ENCODE peak calls at places on chromosomes 11 and 22, in five cellular contexts. B, K, U, X and J are unnamed samples.

GRCh38 chr11:7413961-7414728 is 71.2 kb upstream of the OLFML1 start:
- ATAC-seq in B (no peak), X (no peak), K (no peak), U (peak; percentile 54), J (no peak)

GRCh38 chr11:80214413-80214812 is 773.6 kb upstream of the TENM4 start:
- ATAC-seq in X (no peak), B (no peak), U (no peak), K (no peak), J (no peak)

GRCh38 chr11:46352063-46352841 is 5.0 kb downstream of the DGKZ start:
- ATAC-seq in U (peak; percentile 14), K (peak; percentile 60), B (peak; percentile 4), X (peak; percentile 75), J (no peak)

GRCh38 chr22:38860291-38861169 is 11.5 kb downstream of the CBX6 start:
- ATAC-seq in X (no peak), U (peak; percentile 8), B (no peak), K (no peak), J (no peak)

GRCh38 chr11:66415423-66415822 is 5.4 kb upstream of the NPAS4 start:
- ATAC-seq in U (no peak), B (no peak), K (no peak), X (no peak), J (no peak)

GRCh38 chr22:28299329-28299728 is 380.3 kb upstream of the PITPNB start:
- ATAC-seq in K (no peak), B (no peak), X (no peak), U (no peak), J (no peak)

GRCh38 chr22:30695351-30695762 is 683 bp downstream of the OSBP2 start:
- ATAC-seq in K (no peak), B (no peak), U (no peak), X (peak; percentile 19), J (peak; percentile 12)

GRCh38 chr11:73389134-73389525 is 12.9 kb downstream of the RELT start:
- ATAC-seq in X (no peak), B (no peak), K (no peak), U (no peak), J (no peak)

GRCh38 chr22:44057411-44057987 is 33.4 kb downstream of the PARVB start:
- ATAC-seq in X (no peak), U (peak; percentile 24), B (no peak), K (no peak), J (peak; percentile 88)

GRCh38 chr11:47328449-47329390 is 23.8 kb downstream of the MYBPC3 start:
- ATAC-seq in X (no peak), U (no peak), K (no peak), B (no peak), J (no peak)

GRCh38 chr22:48054596-48054995 is 1292.1 kb downstream of the TBC1D22A start:
- ATAC-seq in K (no peak), X (no peak), B (no peak), U (no peak), J (no peak)
- H3K9me3 ChIP-seq in K (no peaks in the 10 kb centered on the region), X (no peaks in the 10 kb centered on the region), B (peaks cover 55% of the 10 kb centered on the region), U (no peaks in the 10 kb centered on the region), J (peaks cover 12% of the 10 kb centered on the region)

DNA sequence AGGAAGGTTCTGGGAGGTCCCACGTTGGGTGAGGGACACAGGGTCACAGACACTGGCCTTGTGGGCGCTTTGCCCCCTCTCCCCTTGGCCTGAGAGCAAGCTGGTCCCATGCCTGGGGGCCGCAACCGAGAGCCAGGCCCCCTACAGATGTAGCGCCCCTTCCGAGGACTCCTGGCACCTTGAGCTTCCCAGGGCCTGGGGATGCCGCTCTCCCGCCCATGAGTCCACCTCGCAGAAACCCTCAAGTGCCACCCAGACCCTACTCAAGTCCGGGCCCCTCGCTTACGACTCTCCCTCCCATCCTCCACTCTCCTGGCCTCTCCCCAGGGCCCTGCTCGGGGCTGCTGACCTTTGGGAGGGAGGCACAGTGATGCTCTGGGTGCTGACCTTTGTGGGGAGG is 204.0 kb downstream of the BRD1 start:
- ATAC-seq in B (no peak), K (no peak), X (no peak), U (no peak), J (no peak)
- H3K9me3 ChIP-seq in B (peaks cover 37% of the 10 kb centered on the region), K (no peaks in the 10 kb centered on the region), X (no peaks in the 10 kb centered on the region), U (no peaks in the 10 kb centered on the region), J (no peaks in the 10 kb centered on the region)

DNA sequence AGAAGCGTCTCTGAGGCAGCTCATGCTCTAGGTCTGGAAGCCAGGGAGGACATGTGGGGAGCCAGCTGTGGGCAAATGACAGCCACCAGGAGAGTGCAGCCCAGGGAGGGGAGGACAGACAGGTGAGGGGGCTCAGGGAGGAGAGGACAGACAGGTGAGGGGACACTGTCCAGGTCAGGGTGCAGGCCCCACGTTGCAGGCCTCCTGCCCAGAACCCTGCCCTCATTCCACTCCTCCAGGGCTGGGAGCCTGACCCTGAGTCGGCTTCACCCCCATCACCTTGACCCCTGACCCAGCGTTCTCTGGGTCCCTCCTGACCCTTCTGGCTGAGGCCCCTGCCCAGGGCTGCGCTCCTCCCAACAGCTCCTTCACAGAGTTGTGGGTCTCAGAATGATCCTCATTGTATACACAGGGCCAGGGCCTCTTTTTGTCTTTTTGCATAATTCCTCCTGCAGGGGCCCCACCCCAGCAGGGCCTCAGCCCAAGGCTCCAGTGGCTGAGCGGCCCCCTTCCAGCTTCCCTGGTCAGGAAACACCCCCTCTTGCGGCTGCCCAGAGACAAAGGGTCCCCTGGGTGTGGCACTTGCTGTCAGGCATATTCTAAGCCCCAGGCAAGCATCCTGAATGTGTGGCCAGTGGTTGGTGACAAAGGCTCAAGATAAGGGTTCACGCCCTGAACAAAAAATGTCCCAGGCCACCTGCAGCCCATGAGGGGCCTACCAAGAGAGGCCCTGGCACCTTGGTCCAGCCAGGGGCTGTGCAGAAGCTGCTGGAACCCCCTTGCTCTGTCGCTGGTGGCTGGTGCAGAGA is 853.0 kb downstream of the BRD1 start:
- ATAC-seq in K (no peak), U (no peak), B (no peak), X (no peak), J (no peak)
- H3K9me3 ChIP-seq in K (no peaks in the 10 kb centered on the region), U (no peaks in the 10 kb centered on the region), B (peaks cover 44% of the 10 kb centered on the region), X (no peaks in the 10 kb centered on the region), J (peaks cover 7% of the 10 kb centered on the region)

GRCh38 chr11:114618139-114618538 is 22.6 kb upstream of the NXPE4 start:
- ATAC-seq in X (no peak), U (no peak), K (no peak), B (no peak), J (no peak)

GRCh38 chr11:114621072-114621471 is 25.5 kb upstream of the NXPE4 start:
- ATAC-seq in B (no peak), X (no peak), K (no peak), U (no peak), J (no peak)

GRCh38 chr11:114617157-114618124 is 21.9 kb upstream of the NXPE4 start:
- ATAC-seq in X (no peak), B (no peak), U (no peak), K (no peak), J (no peak)

GRCh38 chr11:114621950-114622809 is 26.6 kb upstream of the NXPE4 start:
- ATAC-seq in B (no peak), K (no peak), X (no peak), U (no peak), J (no peak)

GRCh38 chr11:114619659-114620173 is 24.1 kb upstream of the NXPE4 start:
- ATAC-seq in X (no peak), B (no peak), K (no peak), U (no peak), J (no peak)
- H3K9me3 ChIP-seq in X (no peaks in the 10 kb centered on the region), B (no peaks in the 10 kb centered on the region), K (peaks cover 16% of the 10 kb centered on the region), U (no peaks in the 10 kb centered on the region), J (no peaks in the 10 kb centered on the region)

DNA sequence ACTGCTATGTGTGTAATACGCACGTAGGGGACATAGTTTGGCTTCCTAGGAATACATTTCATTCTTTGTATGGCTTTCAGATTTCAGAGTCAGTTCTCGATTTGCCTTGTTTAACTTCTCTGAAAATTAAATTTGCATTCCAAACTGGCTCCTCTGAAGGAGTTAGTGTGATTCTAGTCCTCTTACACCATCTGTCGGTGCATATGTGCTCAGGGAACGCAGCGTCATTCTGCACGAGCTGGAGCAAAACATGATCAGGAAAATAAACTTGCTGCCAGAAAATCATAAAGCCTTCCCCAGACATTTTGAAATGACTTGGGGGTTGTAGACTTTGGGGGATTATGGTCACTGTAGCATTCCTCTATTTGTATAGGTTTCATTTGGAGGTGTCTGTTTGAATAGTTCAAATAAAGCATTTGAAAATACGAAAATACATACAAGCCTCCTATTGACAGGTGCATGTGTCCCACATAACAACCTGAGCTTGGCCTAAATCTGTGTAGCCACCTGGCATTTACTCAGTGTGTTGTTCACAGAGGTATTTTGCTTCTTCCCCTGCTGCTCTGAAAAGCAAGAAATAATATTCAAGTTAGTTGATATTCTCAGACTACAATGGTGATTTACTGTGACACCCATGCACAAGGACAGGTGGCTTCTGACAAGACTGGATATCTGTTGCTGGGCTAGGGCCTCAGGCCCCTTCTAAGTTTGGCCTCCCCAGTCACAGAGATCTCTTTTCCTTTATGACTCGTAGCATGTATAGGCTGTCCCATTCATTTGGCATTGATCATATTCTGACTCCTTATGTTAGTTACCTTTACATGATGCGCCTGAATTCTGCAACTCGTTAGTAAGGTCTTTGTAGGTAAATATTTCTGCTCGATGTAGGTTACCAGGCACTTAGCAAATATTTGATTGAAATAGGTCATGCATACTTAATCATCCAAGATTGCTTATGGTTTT is 81.6 kb upstream of the SORL1-AS1 start:
- ATAC-seq in K (no peak), X (peak; percentile 87), U (peak; percentile 27), B (no peak), J (no peak)
- H3K9me3 ChIP-seq in K (peaks cover 11% of the 10 kb centered on the region), X (no peaks in the 10 kb centered on the region), U (no peaks in the 10 kb centered on the region), B (no peaks in the 10 kb centered on the region), J (no peaks in the 10 kb centered on the region)

DNA sequence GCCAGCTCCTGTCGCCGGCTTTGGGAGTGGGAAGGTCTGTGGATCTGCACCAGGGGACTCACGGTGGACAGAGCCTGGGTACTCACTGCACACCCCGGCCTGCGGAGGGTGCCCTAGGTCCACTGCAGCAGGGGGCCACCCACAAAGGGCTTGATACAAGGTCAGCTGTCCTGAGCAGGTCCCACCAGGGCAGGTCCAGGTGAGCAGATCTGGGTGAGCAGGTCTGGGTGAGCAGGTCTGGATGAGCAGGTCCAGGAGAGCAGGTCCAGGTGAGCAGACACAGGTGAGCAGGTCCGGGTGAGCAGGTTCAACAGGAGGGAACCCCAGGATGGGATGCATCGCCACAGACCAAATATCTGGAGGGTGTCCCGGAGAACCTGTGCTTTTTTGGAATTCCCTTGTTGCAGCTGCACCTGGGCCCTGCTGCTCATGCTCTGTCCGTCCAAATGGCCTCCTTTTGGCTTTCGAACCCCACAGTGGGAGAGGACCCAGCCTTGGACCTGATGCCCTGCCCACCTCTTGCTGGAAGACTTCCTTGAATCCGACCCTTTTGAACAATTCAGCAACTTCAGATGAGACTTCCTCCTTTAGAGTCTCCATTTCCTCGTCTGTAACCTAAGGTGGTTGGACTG is 485.3 kb downstream of the TBC1D22A start:
- ATAC-seq in B (no peak), X (no peak), U (no peak), K (no peak), J (no peak)
- H3K9me3 ChIP-seq in B (no peaks in the 10 kb centered on the region), X (no peaks in the 10 kb centered on the region), U (no peaks in the 10 kb centered on the region), K (peaks cover 4% of the 10 kb centered on the region), J (no peaks in the 10 kb centered on the region)

DNA sequence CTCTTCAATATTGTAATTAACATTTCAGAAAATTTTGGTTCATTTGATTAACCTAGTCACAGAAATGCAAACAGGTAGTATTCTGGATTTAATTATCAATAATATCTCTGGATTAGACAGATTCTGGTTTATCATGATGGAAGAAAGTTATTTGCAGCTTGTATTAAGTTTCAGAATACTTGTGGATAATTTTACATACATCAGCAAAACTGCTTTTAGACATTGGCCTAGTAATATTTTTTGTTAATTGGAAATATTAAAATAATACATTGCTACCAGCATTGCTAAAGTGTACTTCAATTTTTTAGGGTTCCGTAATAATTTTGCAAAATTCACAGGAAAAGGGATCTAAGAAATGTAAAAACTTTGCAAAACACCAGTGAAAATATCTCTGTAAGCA is 3.8 kb upstream of the OR5D14 start:
- ATAC-seq in K (no peak), X (no peak), B (no peak), U (no peak), J (no peak)
- H3K9me3 ChIP-seq in K (no peaks in the 10 kb centered on the region), X (no peaks in the 10 kb centered on the region), B (peaks cover 7% of the 10 kb centered on the region), U (no peaks in the 10 kb centered on the region), J (no peaks in the 10 kb centered on the region)

GRCh38 chr11:70871881-70872280 is 380.5 kb downstream of the SHANK2 start:
- ATAC-seq in X (no peak), B (peak; percentile 69), U (no peak), K (no peak), J (peak; percentile 79)
- H3K9me3 ChIP-seq in X (no peaks in the 10 kb centered on the region), B (no peaks in the 10 kb centered on the region), U (no peaks in the 10 kb centered on the region), K (no peaks in the 10 kb centered on the region), J (no peaks in the 10 kb centered on the region)